ENCODE peak calls at places on chromosomes 4 and X, in six cellular contexts. L, V, C, F, Y and D are unnamed samples.

GRCh38 chr4:151808120-151808529 is 47.3 kb upstream of the GATB start:
- DNase-seq in F (no peak), Y (peak), L (no peak), V (no peak), C (no peak), D (no peak)

GRCh38 chr4:94578195-94578594 is 126.5 kb downstream of the PDLIM5 start:
- DNase-seq in L (no peak), C (no peak), F (no peak), Y (no peak), V (no peak), D (no peak)

GRCh38 chr4:125520258-125520990 is 205.7 kb downstream of the FAT4 start:
- DNase-seq in F (no peak), V (no peak), C (no peak), Y (no peak), L (no peak), D (no peak)

GRCh38 chr4:67565284-67565683 is 6.8 kb downstream of the STAP1 start:
- DNase-seq in L (no peak), C (no peak), Y (no peak), F (no peak), V (no peak), D (no peak)

GRCh38 chrX:47619486-47620302 is at the start of gene SYN1:
- DNase-seq in C (peak), Y (no peak), L (peak), F (peak), V (peak), D (peak)

GRCh38 chrX:29530520-29530919 is 684.8 kb upstream of the MAGEB2 start:
- DNase-seq in L (no peak), Y (no peak), C (peak), F (no peak), V (no peak), D (no peak)

GRCh38 chr4:88623097-88623496 is 30.8 kb downstream of the HERC3 start:
- DNase-seq in V (no peak), F (no peak), C (peak), L (no peak), Y (peak), D (no peak)

GRCh38 chr4:127505203-127505602 is 127.6 kb upstream of the INTU start:
- DNase-seq in L (no peak), V (no peak), Y (no peak), F (no peak), C (peak), D (no peak)

GRCh38 chrX:68755726-68756125 is 73.1 kb upstream of the EFNB1 start:
- DNase-seq in V (no peak), C (no peak), Y (no peak), L (no peak), F (no peak), D (no peak)

GRCh38 chr4:80925293-80925692 is 105.2 kb upstream of the BMP3 start:
- DNase-seq in L (no peak), C (no peak), Y (no peak), F (no peak), V (no peak), D (no peak)

GRCh38 chr4:109434007-109434792 is 585 bp downstream of the SEC24B start:
- DNase-seq in L (peak), C (peak), V (no peak), Y (no peak), F (peak), D (no peak)

GRCh38 chr4:152171556-152171955 is 364.3 kb downstream of the FBXW7 start:
- DNase-seq in V (no peak), C (no peak), L (no peak), F (no peak), Y (no peak), D (no peak)

GRCh38 chr4:141768954-141769353 is 132.6 kb downstream of the IL15 start:
- DNase-seq in C (no peak), V (no peak), L (no peak), F (no peak), Y (peak), D (no peak)

GRCh38 chrX:57241967-57242366 is 44.5 kb upstream of the FAAH2 start:
- DNase-seq in Y (no peak), V (no peak), F (no peak), C (no peak), L (no peak), D (no peak)

GRCh38 chr4:182929296-182929695 is 12.1 kb upstream of the DCTD start:
- DNase-seq in F (no peak), C (peak), Y (peak), L (no peak), V (no peak), D (no peak)

GRCh38 chrX:137031517-137032377 is 2.0 kb downstream of the GPR101 start:
- DNase-seq in C (peak), L (peak), V (peak), F (no peak), Y (no peak), D (peak)

GRCh38 chr4:37788782-37789181 is 37.7 kb upstream of the PGM2 start:
- DNase-seq in F (no peak), L (no peak), Y (no peak), V (no peak), C (no peak), D (no peak)

GRCh38 chr4:168708108-168708507 is 211.3 kb downstream of the PALLD start:
- DNase-seq in C (no peak), L (no peak), V (no peak), F (no peak), Y (no peak), D (no peak)

GRCh38 chr4:81757706-81758105 is 286.0 kb upstream of the RASGEF1B start:
- DNase-seq in Y (no peak), F (no peak), L (no peak), C (no peak), V (no peak), D (no peak)

GRCh38 chr4:87058272-87059073 is 123.7 kb downstream of the AFF1 start:
- DNase-seq in V (no peak), Y (no peak), F (no peak), L (no peak), C (peak), D (no peak)

GRCh38 chrX:73525928-73526690 is 36.9 kb upstream of the CHIC1 start:
- DNase-seq in Y (no peak), C (no peak), F (no peak), L (no peak), V (no peak), D (no peak)

GRCh38 chrX:115183980-115184379 is 5.2 kb upstream of the RBMXL3 start:
- DNase-seq in L (no peak), Y (peak), F (no peak), C (no peak), V (no peak), D (no peak)

GRCh38 chr4:151665442-151666127 is 95.2 kb downstream of the GATB start:
- DNase-seq in V (no peak), C (no peak), Y (no peak), F (no peak), L (no peak), D (no peak)

GRCh38 chrX:86887341-86887740 is 630.3 kb upstream of the KLHL4 start:
- DNase-seq in Y (no peak), F (no peak), L (no peak), C (no peak), V (no peak), D (no peak)

GRCh38 chr4:96969456-96969855 is 1129.6 kb downstream of the PDHA2 start:
- DNase-seq in Y (no peak), F (no peak), C (no peak), L (no peak), V (no peak), D (no peak)

GRCh38 chr4:4609622-4610334 is 67.9 kb upstream of the STX18 start:
- DNase-seq in V (no peak), Y (no peak), L (no peak), C (no peak), F (no peak), D (no peak)

DNA sequence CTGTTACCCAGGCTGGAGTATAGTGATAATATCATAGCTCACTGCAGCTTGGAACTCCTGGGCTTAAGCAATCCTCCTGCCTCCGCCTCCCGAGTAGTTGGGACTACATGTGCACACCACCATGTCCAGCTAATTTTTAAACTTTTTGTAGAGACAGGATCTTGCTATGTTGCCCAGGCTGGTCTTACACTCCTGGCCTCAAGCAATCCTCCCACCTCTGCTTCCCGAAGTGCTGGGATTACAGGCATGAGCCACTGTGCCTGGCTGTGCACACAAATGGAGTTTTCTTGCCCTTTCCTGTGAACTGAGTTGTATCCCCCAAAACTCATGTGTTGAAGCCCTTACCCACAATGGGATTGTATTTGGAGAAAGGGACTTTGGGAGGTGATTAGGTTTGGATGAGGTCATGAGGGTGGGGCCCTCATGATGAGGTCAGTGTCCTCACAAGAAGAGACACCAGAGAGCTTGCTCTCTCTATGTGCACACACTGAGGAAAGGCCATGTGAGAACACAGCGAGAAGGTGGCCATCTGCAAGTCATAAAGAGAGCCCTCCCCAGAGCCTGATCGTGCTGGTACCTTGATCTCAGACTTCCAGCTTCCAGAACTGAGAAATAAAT is 40.1 kb downstream of the DDX3X start:
- DNase-seq in L (no peak), V (no peak), Y (no peak), C (no peak), F (no peak), D (no peak)
- H3K4me3 ChIP-seq in L (no peak), V (no peak), Y (no peak), C (no peak), F (no peak), D (no peak)

GRCh38 chr4:158169931-158170690 is 2.7 kb downstream of the GASK1B start:
- DNase-seq in C (no peak), V (no peak), Y (no peak), F (no peak), L (no peak), D (no peak)

GRCh38 chr4:158172558-158173258 is at the start of gene GASK1B:
- DNase-seq in C (peak), L (no peak), V (no peak), F (no peak), Y (no peak), D (peak)

GRCh38 chr4:158170691-158171455 is 2.0 kb downstream of the GASK1B start:
- DNase-seq in Y (no peak), C (peak), L (no peak), V (no peak), F (peak), D (no peak)

GRCh38 chr4:158172196-158172557 is 648 bp downstream of the GASK1B start:
- DNase-seq in C (no peak), Y (no peak), V (no peak), L (no peak), F (no peak), D (no peak)

GRCh38 chr4:158171456-158171790 is 1.4 kb downstream of the GASK1B start:
- DNase-seq in L (no peak), C (no peak), Y (no peak), F (no peak), V (no peak), D (no peak)
- H3K4me3 ChIP-seq in L (no peak), C (peak), Y (peak), F (peak), V (no peak), D (no peak)

GRCh38 chr4:23235613-23236390 is 543.1 kb downstream of the GBA3 start:
- DNase-seq in L (no peak), V (no peak), Y (no peak), F (no peak), C (peak), D (no peak)
- H3K4me3 ChIP-seq in L (no peak), V (no peak), Y (no peak), F (peak), C (no peak), D (no peak)

GRCh38 chrX:40920351-40920750 is 164.9 kb upstream of the USP9X start:
- DNase-seq in F (no peak), Y (no peak), L (no peak), V (no peak), C (no peak), D (no peak)
- H3K4me3 ChIP-seq in F (no peak), Y (no peak), L (no peak), V (no peak), C (no peak), D (no peak)

GRCh38 chr4:54658321-54659093 is 750 bp downstream of the KIT start:
- DNase-seq in C (peak), F (peak), L (peak), Y (no peak), V (no peak), D (no peak)

GRCh38 chr4:54659213-54660144 is 1.7 kb downstream of the KIT start:
- DNase-seq in C (peak), V (no peak), L (no peak), Y (no peak), F (no peak), D (no peak)

GRCh38 chr4:54654753-54655152 is 3.0 kb upstream of the KIT start:
- DNase-seq in Y (no peak), V (no peak), C (no peak), L (no peak), F (no peak), D (no peak)

GRCh38 chr4:54657556-54658313 is at the start of gene KIT:
- DNase-seq in Y (no peak), L (peak), V (no peak), C (peak), F (peak), D (no peak)

DNA sequence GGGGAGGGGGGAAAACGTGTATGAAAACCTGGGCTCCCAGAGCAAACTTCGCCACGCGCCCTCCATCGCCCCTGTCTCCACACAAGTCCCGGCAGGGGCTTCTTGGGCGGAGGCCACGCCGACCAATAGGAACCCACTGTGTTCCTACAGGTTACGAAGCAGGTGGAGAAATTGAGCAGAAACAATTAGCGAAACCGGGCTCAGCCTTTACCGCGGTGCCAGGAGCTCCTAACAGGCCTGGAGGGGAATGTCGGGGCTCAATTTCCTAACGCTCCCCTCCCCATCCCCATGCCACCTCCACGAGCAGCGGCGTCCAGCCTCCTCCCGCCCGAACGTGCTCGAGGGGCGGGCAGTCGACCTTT is 582 bp upstream of the KIT start:
- DNase-seq in F (no peak), V (no peak), Y (no peak), L (no peak), C (no peak), D (no peak)
- H3K4me3 ChIP-seq in F (peak), V (peak), Y (peak), L (no peak), C (peak), D (no peak)

GRCh38 chrX:63784346-63784901 is 590 bp downstream of the ARHGEF9 start:
- DNase-seq in F (peak), C (peak), Y (no peak), V (no peak), L (no peak), D (no peak)
- H3K4me3 ChIP-seq in F (peak), C (peak), Y (peak), V (peak), L (no peak), D (no peak)

GRCh38 chrX:149497054-149497453 is 8.1 kb downstream of the IDS start:
- DNase-seq in Y (no peak), L (no peak), F (no peak), C (no peak), V (no peak), D (no peak)
- H3K4me3 ChIP-seq in Y (no peak), L (no peak), F (no peak), C (no peak), V (no peak), D (no peak)

DNA sequence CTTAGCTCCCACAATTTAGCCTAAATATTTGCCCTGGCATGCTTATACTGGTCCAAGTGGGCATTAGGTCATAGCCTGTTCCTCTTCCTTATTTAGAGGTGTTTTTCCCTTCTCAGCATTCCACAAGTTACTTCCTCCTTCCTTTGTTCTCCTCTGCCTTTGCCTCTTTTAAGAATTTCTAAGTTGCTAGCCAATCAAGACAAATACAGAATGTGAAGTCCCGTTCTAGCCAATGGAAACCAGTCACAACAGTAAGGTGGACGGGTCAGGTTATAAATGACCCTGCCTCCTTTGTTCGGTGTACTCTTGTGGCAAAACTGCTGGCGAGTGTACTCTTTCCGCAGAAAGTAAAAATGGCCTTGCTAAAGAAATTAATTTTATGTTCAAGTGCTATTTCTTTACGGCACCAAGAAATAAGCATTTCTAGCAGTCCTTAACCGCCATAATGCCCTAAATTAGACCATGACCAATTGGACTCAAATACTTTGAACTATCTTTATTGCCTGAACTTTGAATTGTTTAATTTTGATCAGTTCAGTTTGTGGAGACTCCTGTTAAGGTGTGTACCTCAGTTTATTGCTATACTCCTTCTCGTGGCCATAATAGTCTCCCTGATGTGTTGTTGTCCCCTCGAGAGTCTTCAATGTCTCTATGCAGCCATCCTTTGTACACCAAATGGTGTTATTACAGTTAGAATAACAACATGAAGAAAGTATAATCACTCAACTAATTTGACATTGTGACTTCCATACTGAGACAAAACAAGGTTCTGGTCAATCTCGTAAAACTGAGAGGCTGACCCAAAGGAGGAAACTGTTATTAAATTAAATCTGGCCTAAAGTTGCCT is 1.6 kb upstream of the HADH start:
- DNase-seq in C (no peak), F (no peak), L (no peak), V (no peak), Y (no peak), D (no peak)
- H3K4me3 ChIP-seq in C (no peak), F (peak), L (no peak), V (no peak), Y (no peak), D (no peak)

GRCh38 chrX:10095698-10096432 is 60.9 kb upstream of the CLCN4 start:
- DNase-seq in V (no peak), F (no peak), Y (no peak), C (no peak), L (peak), D (no peak)

GRCh38 chrX:10102046-10102704 is 54.6 kb upstream of the CLCN4 start:
- DNase-seq in C (no peak), Y (no peak), L (no peak), V (no peak), F (no peak), D (no peak)

GRCh38 chrX:10101269-10101668 is 55.5 kb upstream of the CLCN4 start:
- DNase-seq in F (no peak), L (no peak), V (no peak), C (no peak), Y (no peak), D (no peak)

GRCh38 chrX:10099411-10099810 is 57.4 kb upstream of the CLCN4 start:
- DNase-seq in Y (no peak), F (no peak), V (no peak), L (no peak), C (no peak), D (no peak)

GRCh38 chrX:10098235-10098819 is 58.4 kb upstream of the CLCN4 start:
- DNase-seq in L (peak), Y (no peak), V (peak), C (no peak), F (no peak), D (no peak)
- H3K4me3 ChIP-seq in L (peak), Y (no peak), V (peak), C (no peak), F (peak), D (no peak)

DNA sequence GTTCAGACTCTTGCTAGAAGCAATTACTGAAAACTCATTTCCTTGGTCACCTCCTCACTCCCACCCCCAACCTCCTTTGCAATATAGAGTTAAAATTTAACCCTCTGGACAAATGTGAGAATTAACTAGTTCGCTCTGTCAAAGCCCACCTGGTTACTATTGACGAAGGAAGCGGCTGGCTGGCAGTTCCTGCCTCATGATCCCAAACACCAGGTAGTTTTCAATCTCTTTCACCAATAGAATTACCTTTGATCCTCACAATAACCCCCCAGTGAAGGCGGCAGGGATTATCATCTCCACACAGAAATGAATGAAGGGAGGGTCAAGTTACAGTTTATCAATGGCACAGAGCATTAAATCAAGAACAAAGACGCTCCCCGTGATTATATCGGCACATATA is 65.7 kb upstream of the TTC29 start:
- DNase-seq in Y (no peak), L (no peak), C (no peak), F (no peak), V (no peak), D (no peak)
- H3K4me3 ChIP-seq in Y (no peak), L (no peak), C (no peak), F (no peak), V (no peak), D (no peak)